ENCODE peak calls at places on chromosomes 6 and 20, in four cellular contexts. N is GM12878, C is HepG2, D is K562. R is an unnamed sample. For H3K9me3, the result is how much of the 10 kb centered on the place peaks cover.

GRCh38 chr20:45588800-45589199 is 9.7 kb upstream of the WFDC8 start:
- DNase-seq in C (no peak), N (no peak), D (no peak), R (no peak)

GRCh38 chr6:44309092-44309491 is 4.1 kb downstream of the AARS2 start:
- DNase-seq in D (no peak), N (no peak), C (no peak), R (no peak)

GRCh38 chr6:94045473-94045872 is 626.1 kb upstream of the EPHA7 start:
- DNase-seq in N (no peak), D (no peak), C (no peak), R (no peak)

GRCh38 chr6:148203970-148204369 is 138.7 kb upstream of the SASH1 start:
- DNase-seq in D (no peak), C (no peak), N (peak), R (no peak)

GRCh38 chr6:143141442-143141841 is 80.8 kb downstream of the AIG1 start:
- DNase-seq in C (no peak), D (no peak), N (no peak), R (no peak)

GRCh38 chr20:64057628-64058498 is 5.1 kb upstream of the TCEA2 start:
- DNase-seq in N (no peak), C (peak), D (peak), R (peak)

GRCh38 chr6:170024940-170025339 is 265.9 kb downstream of the DLL1 start:
- DNase-seq in C (no peak), D (no peak), N (no peak), R (no peak)

GRCh38 chr6:17280138-17280537 is 1.0 kb upstream of the RBM24 start:
- DNase-seq in D (no peak), N (no peak), C (no peak), R (no peak)

GRCh38 chr6:69305456-69305855 is 491.4 kb downstream of the LMBRD1 start:
- DNase-seq in D (no peak), N (no peak), C (no peak), R (no peak)

GRCh38 chr20:34525709-34526416 is 9.6 kb downstream of the DYNLRB1 start:
- DNase-seq in N (no peak), D (no peak), C (peak), R (peak)

GRCh38 chr20:528923-529594 is 14.5 kb downstream of the CSNK2A1 start:
- DNase-seq in D (no peak), N (no peak), C (no peak), R (peak)
- H3K9me3 ChIP-seq in D (under half), N (under half), C (under half), R (under half)

GRCh38 chr6:38021029-38021428 is 201.5 kb downstream of the ZFAND3 start:
- DNase-seq in D (no peak), N (no peak), C (no peak), R (no peak)
- TF ChIP-seq JUNB in D (no peak), N (no peak), C (no peak), R (no peak)

GRCh38 chr6:26640806-26641205 is 18.7 kb downstream of the ZNF322 start:
- DNase-seq in C (no peak), N (no peak), D (no peak), R (no peak)
- H3K9me3 ChIP-seq in C (half or more), N (half or more), D (under half), R (half or more)

GRCh38 chr20:4776079-4776630 is 54.4 kb downstream of the PRND start:
- DNase-seq in C (no peak), D (no peak), N (no peak), R (no peak)

GRCh38 chr20:4773736-4774135 is 52.0 kb downstream of the PRND start:
- DNase-seq in C (no peak), D (no peak), N (no peak), R (no peak)

GRCh38 chr20:4772132-4772531 is 50.4 kb downstream of the PRND start:
- DNase-seq in D (no peak), C (no peak), N (no peak), R (no peak)

GRCh38 chr20:4775322-4776078 is 53.8 kb downstream of the PRND start:
- DNase-seq in D (no peak), N (no peak), C (no peak), R (no peak)

GRCh38 chr20:4774209-4774608 is 52.5 kb downstream of the PRND start:
- DNase-seq in D (no peak), N (no peak), C (no peak), R (no peak)
- TF ChIP-seq JUNB in D (no peak), N (no peak), C (no peak), R (no peak)

GRCh38 chr6:100458841-100459154 is 5.9 kb downstream of the SIM1 start:
- DNase-seq in D (no peak), N (no peak), C (no peak), R (no peak)
- H3K9me3 ChIP-seq in D (under half), N (under half), C (under half), R (under half)

GRCh38 chr20:59177266-59178250 is 13.9 kb downstream of the ZNF831 start:
- DNase-seq in D (no peak), N (no peak), C (no peak), R (no peak)
- TF ChIP-seq JUNB in D (no peak), N (no peak), C (no peak), R (no peak)